ENCODE peak calls at places on chromosome 7, in eight cellular contexts. H is CD8-positive, alpha-beta T cell; Z is lung; K is uterus; B is MM.1S; C is pancreas; M is HCT116; D is thoracic aorta. U is an unnamed sample. For H3K9me3 and H3K4me1, the result is how much of the 10 kb centered on the place peaks cover.

GRCh38 chr7:49670991-49671390 is 102.4 kb upstream of the VWC2 start:
- DNase-seq in H (no peak), K (no peak), M (no peak), B (no peak), D (no peak), Z (no peak), C (no peak), U (no peak)

GRCh38 chr7:135620980-135621850 is 41.1 kb upstream of the STMP1 start:
- DNase-seq in D (peak), C (no peak), B (peak), Z (peak), M (peak), H (no peak), K (peak), U (peak)

GRCh38 chr7:156102267-156102666 is 290.0 kb upstream of the SHH start:
- DNase-seq in C (no peak), Z (no peak), D (no peak), K (no peak), M (no peak), H (no peak), B (no peak), U (no peak)

GRCh38 chr7:7830122-7830878 is 111.9 kb upstream of the RPA3 start:
- DNase-seq in K (no peak), B (no peak), H (no peak), Z (no peak), M (no peak), D (no peak), C (no peak), U (no peak)

GRCh38 chr7:97006146-97006950 is 995 bp downstream of the DLX6 start:
- DNase-seq in K (no peak), Z (no peak), B (peak), H (no peak), C (peak), D (no peak), M (no peak), U (no peak)

GRCh38 chr7:108535257-108535656 is 9.3 kb upstream of the PNPLA8 start:
- DNase-seq in H (no peak), Z (no peak), K (no peak), C (no peak), B (no peak), M (no peak), D (no peak), U (no peak)

GRCh38 chr7:41503438-41503837 is 199.5 kb downstream of the INHBA start:
- DNase-seq in K (no peak), D (no peak), Z (no peak), M (no peak), H (no peak), B (no peak), C (no peak), U (no peak)

GRCh38 chr7:87179180-87179579 is 26.9 kb downstream of the DMTF1 start:
- DNase-seq in C (no peak), M (no peak), Z (no peak), K (no peak), H (no peak), B (no peak), D (no peak), U (no peak)

GRCh38 chr7:143322646-143323343 is 6.9 kb downstream of the CLCN1 start:
- DNase-seq in B (no peak), K (no peak), C (no peak), M (no peak), D (no peak), H (no peak), Z (no peak), U (no peak)

GRCh38 chr7:96737545-96738050 is 28.0 kb upstream of the SEM1 start:
- DNase-seq in K (no peak), D (no peak), H (no peak), M (no peak), C (no peak), B (no peak), Z (no peak), U (no peak)

GRCh38 chr7:40815512-40815911 is 680.7 kb downstream of the SUGCT start:
- DNase-seq in Z (no peak), H (no peak), B (no peak), D (no peak), K (no peak), C (no peak), M (no peak), U (no peak)

GRCh38 chr7:46133076-46133475 is 212.0 kb upstream of the IGFBP3 start:
- DNase-seq in B (no peak), D (no peak), C (no peak), H (no peak), Z (no peak), K (no peak), M (no peak), U (no peak)

GRCh38 chr7:155986497-155987160 is 174.4 kb upstream of the SHH start:
- DNase-seq in M (no peak), H (peak), K (no peak), Z (no peak), C (no peak), D (no peak), B (no peak), U (no peak)

DNA sequence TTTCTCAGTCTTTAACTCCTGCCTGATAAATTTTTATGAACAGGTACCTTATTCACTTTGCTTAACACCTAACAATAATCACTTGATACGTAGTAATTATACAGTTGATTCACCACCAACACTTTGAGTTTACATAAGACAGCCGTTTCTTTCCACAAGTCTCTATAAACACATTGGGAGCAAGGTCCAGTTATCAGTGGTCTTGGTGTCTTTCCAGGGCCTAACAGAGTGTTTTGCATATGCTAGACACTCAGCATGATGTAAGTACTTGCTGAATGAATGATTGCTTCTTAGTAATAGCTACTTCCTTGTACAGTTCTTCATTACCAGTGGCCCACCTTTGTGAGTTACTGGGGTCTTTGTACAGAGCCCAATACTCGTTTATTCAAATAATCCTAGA is 6.4 kb downstream of the CLDN12 start:
- DNase-seq in D (no peak), B (no peak), H (no peak), K (no peak), Z (no peak), C (no peak), M (no peak), U (no peak)
- H3K9me3 ChIP-seq in D (under half), B (under half), H (under half), K (under half), Z (under half), C (under half), M (under half), U (under half)

GRCh38 chr7:102065226-102065625 is 221.4 kb upstream of the SH2B2 start:
- DNase-seq in B (no peak), H (no peak), M (no peak), C (no peak), K (no peak), Z (no peak), D (no peak), U (no peak)
- H3K4me1 ChIP-seq in B (under half), H (under half), M (under half), C (under half), K (under half), Z (under half), D (under half), U (under half)

GRCh38 chr7:10455936-10456335 is 517.7 kb upstream of the PHF14 start:
- DNase-seq in K (no peak), D (no peak), M (no peak), B (no peak), Z (no peak), C (no peak), H (no peak), U (no peak)
- H3K9me3 ChIP-seq in K (under half), D (under half), M (under half), B (under half), Z (under half), C (under half), H (under half), U (under half)

GRCh38 chr7:72040641-72041040 is 371.5 kb downstream of the CALN1 start:
- DNase-seq in D (no peak), B (no peak), M (no peak), C (no peak), K (no peak), H (no peak), Z (no peak), U (no peak)

GRCh38 chr7:72037494-72037893 is 374.6 kb downstream of the CALN1 start:
- DNase-seq in D (no peak), H (no peak), Z (no peak), B (no peak), M (no peak), C (no peak), K (no peak), U (no peak)

GRCh38 chr7:72038022-72038732 is 374.0 kb downstream of the CALN1 start:
- DNase-seq in K (no peak), D (no peak), C (no peak), H (no peak), Z (no peak), B (no peak), M (no peak), U (no peak)

GRCh38 chr7:72039460-72039859 is 372.7 kb downstream of the CALN1 start:
- DNase-seq in H (no peak), M (no peak), D (no peak), K (no peak), Z (no peak), B (no peak), C (no peak), U (no peak)

DNA sequence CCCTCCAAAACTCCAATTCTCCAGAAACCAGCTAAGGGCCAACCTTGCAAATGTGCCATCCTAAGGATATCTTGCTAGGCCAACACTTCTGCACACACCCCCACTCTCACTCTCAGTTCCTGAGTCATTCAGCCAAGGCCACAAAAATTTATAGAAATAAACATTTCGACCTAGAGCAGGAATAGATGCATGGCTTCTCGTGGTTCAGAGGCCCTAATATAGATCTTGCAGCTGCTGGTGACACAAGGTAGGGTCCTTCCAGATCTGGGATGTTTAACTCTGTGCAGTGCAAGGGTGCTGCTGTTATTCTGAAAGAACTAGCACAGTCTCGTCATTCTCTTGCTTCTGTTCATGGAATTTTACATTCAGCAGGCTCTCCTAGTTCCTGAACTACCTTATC is 369.3 kb downstream of the CALN1 start:
- DNase-seq in Z (no peak), B (no peak), K (no peak), H (no peak), C (no peak), M (no peak), D (no peak), U (no peak)
- H3K4me1 ChIP-seq in Z (under half), B (under half), K (under half), H (under half), C (under half), M (under half), D (under half), U (under half)

U was measured in CD4-positive, alpha-beta memory T cell.